ENCODE peak calls at places on chromosomes 7 and 10, in nine cellular contexts. N, S, X, Z, T, B, A, H and G are unnamed samples.

GRCh38 chr10:113053881-113054280 is 103.8 kb downstream of the TCF7L2 start:
- DNase-seq in N (no peak), S (no peak), X (no peak), Z (no peak), T (no peak), B (no peak), A (peak), H (no peak), G (no peak)

GRCh38 chr10:48459270-48460147 is 145.4 kb downstream of the ARHGAP22 start:
- DNase-seq in N (peak), S (no peak), X (no peak), Z (peak), T (peak), B (no peak), A (no peak), H (no peak), G (no peak)

GRCh38 chr10:49138361-49138891 is 4.6 kb upstream of the FAM170B start:
- DNase-seq in N (no peak), S (peak), X (no peak), Z (no peak), T (no peak), B (no peak), A (no peak), H (no peak), G (no peak)

GRCh38 chr10:69482125-69482524 is 30.9 kb downstream of the TSPAN15 start:
- DNase-seq in N (no peak), S (no peak), X (no peak), Z (no peak), T (no peak), B (no peak), A (no peak), H (no peak), G (no peak)

GRCh38 chr10:61757001-61757400 is 94.3 kb downstream of the CABCOCO1 start:
- DNase-seq in N (no peak), S (no peak), X (no peak), Z (no peak), T (no peak), B (no peak), A (no peak), H (no peak), G (no peak)

GRCh38 chr7:70668606-70669358 is 463.2 kb upstream of the GALNT17 start:
- DNase-seq in N (no peak), S (no peak), X (no peak), Z (no peak), T (no peak), B (no peak), A (peak), H (no peak), G (no peak)

GRCh38 chr7:85612514-85612913 is 425.7 kb upstream of the SEMA3D start:
- DNase-seq in N (no peak), S (no peak), X (no peak), Z (no peak), T (no peak), B (no peak), A (no peak), H (no peak), G (no peak)

GRCh38 chr10:114879541-114880158 is 58.1 kb downstream of the FHIP2A start:
- DNase-seq in N (no peak), S (no peak), X (no peak), Z (peak), T (no peak), B (no peak), A (peak), H (peak), G (no peak)

GRCh38 chr10:35375091-35375765 is 38.9 kb downstream of the CCNY start:
- DNase-seq in N (no peak), S (no peak), X (no peak), Z (no peak), T (no peak), B (no peak), A (no peak), H (no peak), G (no peak)

GRCh38 chr10:124685251-124685650 is 58.9 kb downstream of the FAM53B start:
- DNase-seq in N (no peak), S (no peak), X (no peak), Z (peak), T (no peak), B (no peak), A (peak), H (no peak), G (no peak)

GRCh38 chr10:132111121-132111731 is 45.5 kb downstream of the JAKMIP3 start:
- DNase-seq in N (peak), S (no peak), X (no peak), Z (no peak), T (peak), B (no peak), A (peak), H (no peak), G (no peak)

GRCh38 chr7:46239856-46240255 is 318.8 kb upstream of the IGFBP3 start:
- DNase-seq in N (no peak), S (no peak), X (no peak), Z (no peak), T (no peak), B (no peak), A (no peak), H (no peak), G (no peak)

GRCh38 chr7:3987426-3987927 is 686.4 kb downstream of the SDK1 start:
- DNase-seq in N (no peak), S (no peak), X (no peak), Z (no peak), T (no peak), B (no peak), A (no peak), H (no peak), G (no peak)

GRCh38 chr10:78115135-78115853 is 81.6 kb downstream of the RPS24 start:
- DNase-seq in N (no peak), S (no peak), X (no peak), Z (no peak), T (no peak), B (no peak), A (no peak), H (no peak), G (no peak)

GRCh38 chr10:116608683-116609594 is 11.8 kb upstream of the PNLIPRP2 start:
- DNase-seq in N (peak), S (no peak), X (no peak), Z (no peak), T (no peak), B (no peak), A (no peak), H (no peak), G (no peak)

GRCh38 chr7:31553636-31554035 is 39.7 kb downstream of the ITPRID1 start:
- DNase-seq in N (no peak), S (no peak), X (no peak), Z (no peak), T (no peak), B (no peak), A (no peak), H (no peak), G (no peak)

GRCh38 chr10:48501806-48502771 is 102.8 kb downstream of the ARHGAP22 start:
- DNase-seq in N (peak), S (no peak), X (no peak), Z (no peak), T (peak), B (no peak), A (no peak), H (no peak), G (no peak)

GRCh38 chr10:7218974-7219373 is 191.9 kb downstream of the SFMBT2 start:
- DNase-seq in N (no peak), S (no peak), X (no peak), Z (no peak), T (no peak), B (no peak), A (no peak), H (no peak), G (no peak)

GRCh38 chr10:75106242-75106641 is 5.2 kb upstream of the SAMD8 start:
- DNase-seq in N (no peak), S (no peak), X (no peak), Z (no peak), T (no peak), B (no peak), A (no peak), H (no peak), G (no peak)

GRCh38 chr10:103125323-103126267 is 67.5 kb downstream of the NT5C2 start:
- DNase-seq in N (no peak), S (no peak), X (no peak), Z (peak), T (no peak), B (no peak), A (no peak), H (no peak), G (no peak)

GRCh38 chr10:22086730-22087364 is 83.3 kb upstream of the DNAJC1 start:
- DNase-seq in N (peak), S (peak), X (peak), Z (no peak), T (no peak), B (peak), A (peak), H (peak), G (no peak)

GRCh38 chr7:41206267-41206666 is 496.6 kb downstream of the INHBA start:
- DNase-seq in N (no peak), S (no peak), X (no peak), Z (no peak), T (no peak), B (no peak), A (no peak), H (no peak), G (no peak)

GRCh38 chr10:132131581-132132250 is 55.0 kb upstream of the DPYSL4 start:
- DNase-seq in N (no peak), S (no peak), X (no peak), Z (no peak), T (no peak), B (no peak), A (peak), H (no peak), G (no peak)

GRCh38 chr7:44144426-44144967 is 3.4 kb upstream of the MYL7 start:
- DNase-seq in N (no peak), S (no peak), X (no peak), Z (no peak), T (no peak), B (no peak), A (no peak), H (no peak), G (no peak)

GRCh38 chr10:21627331-21627730 is 93.3 kb downstream of the MLLT10 start:
- DNase-seq in N (no peak), S (no peak), X (no peak), Z (no peak), T (no peak), B (no peak), A (no peak), H (no peak), G (no peak)

GRCh38 chr10:119205926-119206602 is 1.3 kb upstream of the GRK5 start:
- DNase-seq in N (peak), S (no peak), X (no peak), Z (peak), T (peak), B (no peak), A (peak), H (peak), G (no peak)

GRCh38 chr7:41996381-41997035 is 240.5 kb downstream of the GLI3 start:
- DNase-seq in N (no peak), S (peak), X (peak), Z (no peak), T (no peak), B (no peak), A (no peak), H (no peak), G (no peak)

GRCh38 chr10:7085913-7086589 is 324.8 kb downstream of the SFMBT2 start:
- DNase-seq in N (no peak), S (no peak), X (no peak), Z (no peak), T (no peak), B (no peak), A (no peak), H (no peak), G (no peak)

GRCh38 chr10:82267960-82268359 is 393.0 kb downstream of the NRG3 start:
- DNase-seq in N (no peak), S (no peak), X (no peak), Z (no peak), T (no peak), B (no peak), A (no peak), H (no peak), G (no peak)

GRCh38 chr7:15130666-15131541 is 228.4 kb upstream of the DGKB start:
- DNase-seq in N (no peak), S (peak), X (peak), Z (no peak), T (no peak), B (no peak), A (no peak), H (no peak), G (no peak)

GRCh38 chr7:135678612-135679575 is 16.6 kb downstream of the STMP1 start:
- DNase-seq in N (no peak), S (peak), X (peak), Z (no peak), T (no peak), B (peak), A (peak), H (no peak), G (no peak)

GRCh38 chr10:89250814-89251416 is 660 bp downstream of the LIPA start:
- DNase-seq in N (no peak), S (no peak), X (no peak), Z (no peak), T (no peak), B (no peak), A (no peak), H (no peak), G (no peak)

GRCh38 chr10:128865398-128865797 is 601.6 kb upstream of the MGMT start:
- DNase-seq in N (no peak), S (no peak), X (no peak), Z (no peak), T (no peak), B (no peak), A (no peak), H (no peak), G (no peak)

GRCh38 chr10:95279042-95279820 is 11.6 kb downstream of the PDLIM1 start:
- DNase-seq in N (no peak), S (no peak), X (no peak), Z (no peak), T (no peak), B (no peak), A (no peak), H (no peak), G (no peak)

GRCh38 chr7:158406817-158407216 is 180.8 kb downstream of the PTPRN2 start:
- DNase-seq in N (peak), S (no peak), X (no peak), Z (no peak), T (no peak), B (no peak), A (peak), H (no peak), G (no peak)

GRCh38 chr7:158409120-158409519 is 178.5 kb downstream of the PTPRN2 start:
- DNase-seq in N (no peak), S (no peak), X (no peak), Z (no peak), T (no peak), B (no peak), A (no peak), H (no peak), G (no peak)

GRCh38 chr7:158406364-158406763 is 181.3 kb downstream of the PTPRN2 start:
- DNase-seq in N (no peak), S (no peak), X (no peak), Z (no peak), T (no peak), B (no peak), A (no peak), H (no peak), G (no peak)

GRCh38 chr7:158409816-158410330 is 177.8 kb downstream of the PTPRN2 start:
- DNase-seq in N (no peak), S (no peak), X (no peak), Z (no peak), T (no peak), B (no peak), A (no peak), H (no peak), G (no peak)

GRCh38 chr7:158407581-158408331 is 179.9 kb downstream of the PTPRN2 start:
- DNase-seq in N (no peak), S (no peak), X (peak), Z (no peak), T (no peak), B (peak), A (no peak), H (no peak), G (peak)
- TF ChIP-seq CTCF in N (no peak), S (no peak), X (peak), Z (peak), T (peak), B (peak), A (peak), H (peak), G (peak)

GRCh38 chr10:108254089-108254488 is 1089.6 kb upstream of the SORCS1 start:
- DNase-seq in N (no peak), S (no peak), X (no peak), Z (no peak), T (no peak), B (no peak), A (no peak), H (no peak), G (no peak)

GRCh38 chr10:108244443-108245228 is 1080.1 kb upstream of the SORCS1 start:
- DNase-seq in N (no peak), S (no peak), X (peak), Z (no peak), T (no peak), B (no peak), A (no peak), H (no peak), G (no peak)

GRCh38 chr10:108250954-108251620 is 1086.6 kb upstream of the SORCS1 start:
- DNase-seq in N (no peak), S (no peak), X (no peak), Z (no peak), T (no peak), B (no peak), A (no peak), H (no peak), G (no peak)

DNA sequence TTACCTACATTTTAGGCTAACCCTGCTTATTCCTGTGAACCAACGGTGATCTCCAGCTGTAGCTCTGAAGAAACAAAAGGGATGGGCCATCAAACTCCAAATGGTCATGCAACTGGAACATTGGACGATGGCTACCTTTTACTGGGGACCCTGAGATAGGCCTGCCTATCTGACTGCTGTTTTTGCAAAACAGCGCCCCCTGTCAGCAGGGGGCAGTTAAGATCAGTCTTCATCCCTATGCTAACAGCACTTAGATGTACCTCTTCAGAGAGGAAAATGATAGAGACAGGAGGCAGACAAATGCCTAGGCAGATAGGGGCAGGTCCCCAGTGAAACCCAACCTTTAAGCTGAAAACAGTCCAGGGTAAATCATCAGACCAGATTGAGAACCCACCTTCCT is 1085.4 kb upstream of the SORCS1 start:
- DNase-seq in N (no peak), S (no peak), X (no peak), Z (no peak), T (no peak), B (no peak), A (no peak), H (no peak), G (no peak)
- TF ChIP-seq CTCF in N (no peak), S (no peak), X (no peak), Z (no peak), T (no peak), B (peak), A (no peak), H (peak), G (peak)

DNA sequence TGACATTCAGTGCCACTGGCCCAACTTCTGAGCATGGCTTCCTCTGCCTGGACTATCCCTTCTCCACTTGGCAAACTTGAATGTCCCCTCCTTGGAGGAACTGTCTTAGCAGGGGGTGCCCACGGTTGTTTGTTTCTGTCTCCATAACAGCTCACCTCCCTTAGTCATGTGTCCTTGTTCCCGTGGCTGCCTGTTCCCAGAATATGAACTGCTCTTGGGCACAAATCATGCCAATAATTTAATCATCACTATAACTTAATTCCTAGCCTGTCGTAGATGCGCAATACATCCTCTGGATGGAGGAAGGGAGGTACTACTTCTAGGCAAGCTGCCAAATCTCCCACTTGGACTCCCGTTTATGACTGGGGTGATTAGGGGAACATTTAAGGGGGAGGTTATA is 173.1 kb downstream of the MYOF start:
- DNase-seq in N (no peak), S (no peak), X (no peak), Z (no peak), T (no peak), B (no peak), A (no peak), H (no peak), G (no peak)
- TF ChIP-seq CTCF in N (no peak), S (no peak), X (no peak), Z (no peak), T (no peak), B (no peak), A (no peak), H (no peak), G (no peak)

GRCh38 chr7:150756858-150757257 is 19.6 kb downstream of the GIMAP5 start:
- DNase-seq in N (no peak), S (no peak), X (no peak), Z (peak), T (no peak), B (no peak), A (no peak), H (no peak), G (no peak)
- TF ChIP-seq CTCF in N (peak), S (no peak), X (no peak), Z (peak), T (peak), B (peak), A (peak), H (peak), G (peak)

GRCh38 chr10:100175873-100176272 is 10.0 kb downstream of the ERLIN1 start:
- DNase-seq in N (no peak), S (no peak), X (no peak), Z (no peak), T (no peak), B (no peak), A (no peak), H (no peak), G (no peak)

GRCh38 chr10:100172349-100172748 is 13.5 kb downstream of the ERLIN1 start:
- DNase-seq in N (no peak), S (no peak), X (no peak), Z (no peak), T (no peak), B (no peak), A (no peak), H (no peak), G (no peak)

GRCh38 chr10:100174699-100175677 is 10.8 kb downstream of the ERLIN1 start:
- DNase-seq in N (no peak), S (no peak), X (no peak), Z (no peak), T (no peak), B (no peak), A (no peak), H (no peak), G (no peak)

GRCh38 chr10:100168313-100168643 is 17.6 kb downstream of the ERLIN1 start:
- DNase-seq in N (no peak), S (no peak), X (no peak), Z (no peak), T (no peak), B (no peak), A (no peak), H (no peak), G (no peak)

DNA sequence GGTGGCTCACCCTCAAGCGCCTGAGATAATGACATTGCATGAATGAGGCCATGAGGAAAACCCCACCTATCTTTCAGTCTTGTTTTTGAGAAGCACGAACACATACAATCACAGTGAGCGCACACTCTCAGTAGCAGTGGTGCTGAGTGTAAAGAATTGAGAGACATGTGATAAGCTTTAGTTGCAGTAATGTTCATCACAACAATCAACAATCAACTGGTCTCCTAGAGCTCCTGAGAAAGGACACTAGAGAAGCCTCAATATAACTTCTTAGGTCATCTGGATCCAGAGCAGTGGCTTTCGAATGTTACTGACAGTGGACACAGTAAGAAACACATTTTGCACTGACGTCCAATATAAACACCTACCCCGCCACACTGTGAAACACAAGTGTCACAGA is 12.8 kb downstream of the ERLIN1 start:
- DNase-seq in N (no peak), S (no peak), X (no peak), Z (no peak), T (no peak), B (no peak), A (no peak), H (no peak), G (no peak)
- TF ChIP-seq CTCF in N (no peak), S (no peak), X (no peak), Z (no peak), T (no peak), B (no peak), A (no peak), H (no peak), G (no peak)

DNA sequence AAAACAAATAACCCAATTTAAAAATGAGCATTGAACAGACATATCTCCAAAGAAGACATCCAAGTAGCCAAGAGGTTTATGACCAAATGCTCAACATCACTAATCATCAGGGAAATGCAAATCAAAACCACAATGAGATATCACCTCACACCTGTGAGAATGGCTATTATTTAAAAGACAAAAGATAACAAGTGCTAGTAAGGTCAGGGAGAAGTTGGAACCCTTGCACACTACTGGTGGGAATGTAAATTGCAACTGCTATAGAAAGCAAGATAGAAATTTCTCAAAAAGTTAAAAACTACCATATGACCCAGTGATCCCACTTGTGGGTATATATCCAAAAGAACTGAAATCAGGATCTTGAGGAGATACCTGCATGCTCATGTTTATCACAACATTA is 49.5 kb downstream of the SGMS1 start:
- DNase-seq in N (no peak), S (no peak), X (no peak), Z (no peak), T (no peak), B (no peak), A (no peak), H (no peak), G (no peak)
- TF ChIP-seq CTCF in N (no peak), S (peak), X (no peak), Z (no peak), T (peak), B (peak), A (no peak), H (peak), G (no peak)